ENCODE peak calls at places on chromosomes 1 and 21, in four cellular contexts. One of them, this sample, is unnamed.

GRCh38 chr1:216757110-216757509 is 33.9 kb upstream of the ESRRG start:
- DNase-seq in type B pancreatic cell: no peak
- DNase-seq in CD4-positive, alpha-beta T cell: no peak
- DNase-seq in heart left ventricle: no peak
- DNase-seq in this sample: no peak

GRCh38 chr1:225897595-225898514 is 8.9 kb upstream of the LEFTY1 start:
- DNase-seq in type B pancreatic cell: no peak
- DNase-seq in CD4-positive, alpha-beta T cell: peak; percentile 55
- DNase-seq in heart left ventricle: no peak
- DNase-seq in this sample: no peak

GRCh38 chr1:211633523-211633843 is 41.9 kb downstream of the NEK2 start:
- DNase-seq in type B pancreatic cell: no peak
- DNase-seq in CD4-positive, alpha-beta T cell: no peak
- DNase-seq in heart left ventricle: no peak
- DNase-seq in this sample: no peak

GRCh38 chr1:34985063-34985770 is at the start of gene TMEM35B:
- DNase-seq in type B pancreatic cell: peak; percentile 77
- DNase-seq in CD4-positive, alpha-beta T cell: peak; percentile 83
- DNase-seq in heart left ventricle: peak; percentile 90
- DNase-seq in this sample: peak; percentile 63

GRCh38 chr21:17819878-17820232 is 699 bp upstream of the C21orf91 start:
- DNase-seq in type B pancreatic cell: no peak
- DNase-seq in CD4-positive, alpha-beta T cell: no peak
- DNase-seq in heart left ventricle: no peak
- DNase-seq in this sample: no peak

GRCh38 chr1:39576016-39576657 is 453 bp downstream of the PABPC4 start:
- DNase-seq in type B pancreatic cell: no peak
- DNase-seq in CD4-positive, alpha-beta T cell: peak; percentile 49
- DNase-seq in heart left ventricle: peak; percentile 66
- DNase-seq in this sample: peak; percentile 58

GRCh38 chr1:160206421-160207117 is 1.4 kb downstream of the PEA15 start:
- DNase-seq in type B pancreatic cell: no peak
- DNase-seq in CD4-positive, alpha-beta T cell: no peak
- DNase-seq in heart left ventricle: no peak
- DNase-seq in this sample: no peak

GRCh38 chr1:192066202-192066601 is 92.1 kb upstream of the RGS18 start:
- DNase-seq in type B pancreatic cell: no peak
- DNase-seq in CD4-positive, alpha-beta T cell: no peak
- DNase-seq in heart left ventricle: no peak
- DNase-seq in this sample: no peak

GRCh38 chr1:184242507-184242943 is 144.3 kb upstream of the C1orf21 start:
- DNase-seq in type B pancreatic cell: no peak
- DNase-seq in CD4-positive, alpha-beta T cell: no peak
- DNase-seq in heart left ventricle: no peak
- DNase-seq in this sample: no peak

DNA sequence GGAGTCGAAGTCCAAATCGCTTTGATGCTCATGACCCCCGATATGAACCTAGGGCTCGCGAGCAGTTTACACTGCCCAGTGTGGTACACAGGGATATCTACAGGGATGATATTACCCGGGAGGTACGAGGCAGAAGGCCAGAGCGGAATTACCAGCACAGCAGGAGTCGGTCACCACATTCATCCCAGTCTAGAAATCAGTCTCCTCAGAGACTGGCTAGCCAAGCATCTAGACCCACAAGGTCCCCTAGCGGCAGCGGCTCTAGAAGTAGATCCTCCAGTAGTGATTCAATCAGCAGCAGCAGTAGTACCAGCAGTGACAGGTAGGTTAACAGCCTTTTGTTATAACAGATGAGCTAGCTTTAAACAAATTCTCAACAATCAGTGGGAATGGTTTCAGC is 28.9 kb downstream of the SPEN start:
- DNase-seq in type B pancreatic cell: no peak
- DNase-seq in CD4-positive, alpha-beta T cell: no peak
- DNase-seq in heart left ventricle: no peak
- DNase-seq in this sample: no peak
- TF ChIP-seq CTCF in type B pancreatic cell: peak; percentile 57
- TF ChIP-seq CTCF in CD4-positive, alpha-beta T cell: no peak
- TF ChIP-seq CTCF in heart left ventricle: no peak
- TF ChIP-seq CTCF in this sample: peak; percentile 21

GRCh38 chr1:83318361-83318760 is 680.6 kb downstream of the TTLL7 start:
- DNase-seq in type B pancreatic cell: no peak
- DNase-seq in CD4-positive, alpha-beta T cell: no peak
- DNase-seq in heart left ventricle: no peak
- DNase-seq in this sample: no peak
- TF ChIP-seq CTCF in type B pancreatic cell: no peak
- TF ChIP-seq CTCF in CD4-positive, alpha-beta T cell: no peak
- TF ChIP-seq CTCF in heart left ventricle: no peak
- TF ChIP-seq CTCF in this sample: no peak

GRCh38 chr1:202135221-202135721 is 9.3 kb downstream of the ARL8A start:
- DNase-seq in type B pancreatic cell: no peak
- DNase-seq in CD4-positive, alpha-beta T cell: peak; percentile 57
- DNase-seq in heart left ventricle: no peak
- DNase-seq in this sample: peak; percentile 69

GRCh38 chr1:202133989-202134388 is 10.5 kb downstream of the ARL8A start:
- DNase-seq in type B pancreatic cell: no peak
- DNase-seq in CD4-positive, alpha-beta T cell: no peak
- DNase-seq in heart left ventricle: no peak
- DNase-seq in this sample: no peak

GRCh38 chr1:202133521-202133920 is 10.8 kb downstream of the GPR37L1 start:
- DNase-seq in type B pancreatic cell: no peak
- DNase-seq in CD4-positive, alpha-beta T cell: no peak
- DNase-seq in heart left ventricle: no peak
- DNase-seq in this sample: no peak

GRCh38 chr1:202133016-202133415 is 10.3 kb downstream of the GPR37L1 start:
- DNase-seq in type B pancreatic cell: no peak
- DNase-seq in CD4-positive, alpha-beta T cell: no peak
- DNase-seq in heart left ventricle: no peak
- DNase-seq in this sample: no peak

DNA sequence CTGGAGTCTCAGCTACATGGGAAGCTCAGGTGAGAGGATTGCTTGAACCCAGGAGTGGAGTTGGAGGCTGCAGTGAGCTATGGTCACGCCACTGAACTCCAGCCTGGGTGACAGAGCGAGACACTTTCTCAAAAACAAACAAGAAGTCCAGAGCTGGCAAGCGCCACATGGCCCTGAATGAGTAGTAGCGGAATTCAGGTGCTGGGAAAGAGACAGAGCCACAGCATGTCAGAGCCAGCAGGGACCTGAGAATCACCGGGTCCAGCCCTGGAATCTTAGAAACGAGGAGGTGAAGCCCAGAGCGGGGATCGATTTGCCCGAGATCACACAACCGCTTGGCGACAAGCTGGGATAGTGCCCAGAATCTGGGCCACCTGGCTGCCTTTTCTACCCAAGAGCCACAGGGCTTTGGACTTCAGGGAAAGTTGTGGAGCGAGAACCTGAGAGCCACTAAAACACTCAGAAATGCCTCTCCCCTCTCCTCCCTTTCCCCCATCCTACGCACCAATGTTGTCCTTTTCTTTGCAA is 9.8 kb downstream of the ARL8A start:
- DNase-seq in type B pancreatic cell: no peak
- DNase-seq in CD4-positive, alpha-beta T cell: no peak
- DNase-seq in heart left ventricle: no peak
- DNase-seq in this sample: no peak
- TF ChIP-seq CTCF in type B pancreatic cell: no peak
- TF ChIP-seq CTCF in CD4-positive, alpha-beta T cell: no peak
- TF ChIP-seq CTCF in heart left ventricle: no peak
- TF ChIP-seq CTCF in this sample: no peak

GRCh38 chr1:111571239-111571638 is 48.4 kb upstream of the RAP1A start:
- DNase-seq in type B pancreatic cell: no peak
- DNase-seq in CD4-positive, alpha-beta T cell: no peak
- DNase-seq in heart left ventricle: no peak
- DNase-seq in this sample: no peak

GRCh38 chr1:111569913-111570312 is 49.7 kb upstream of the RAP1A start:
- DNase-seq in type B pancreatic cell: no peak
- DNase-seq in CD4-positive, alpha-beta T cell: no peak
- DNase-seq in heart left ventricle: no peak
- DNase-seq in this sample: no peak

GRCh38 chr1:111568160-111568559 is 51.4 kb upstream of the RAP1A start:
- DNase-seq in type B pancreatic cell: no peak
- DNase-seq in CD4-positive, alpha-beta T cell: no peak
- DNase-seq in heart left ventricle: no peak
- DNase-seq in this sample: no peak

GRCh38 chr1:111571987-111572386 is 47.6 kb upstream of the RAP1A start:
- DNase-seq in type B pancreatic cell: no peak
- DNase-seq in CD4-positive, alpha-beta T cell: no peak
- DNase-seq in heart left ventricle: no peak
- DNase-seq in this sample: no peak

GRCh38 chr1:111570781-111571181 is 48.8 kb upstream of the RAP1A start:
- DNase-seq in type B pancreatic cell: no peak
- DNase-seq in CD4-positive, alpha-beta T cell: peak; percentile 35
- DNase-seq in heart left ventricle: no peak
- DNase-seq in this sample: peak; percentile 4
- TF ChIP-seq CTCF in type B pancreatic cell: peak; percentile 61
- TF ChIP-seq CTCF in CD4-positive, alpha-beta T cell: peak; percentile 42
- TF ChIP-seq CTCF in heart left ventricle: peak; percentile 31
- TF ChIP-seq CTCF in this sample: peak; percentile 15

GRCh38 chr1:228073870-228074545 is 8.5 kb upstream of the ARF1 start:
- DNase-seq in type B pancreatic cell: no peak
- DNase-seq in CD4-positive, alpha-beta T cell: no peak
- DNase-seq in heart left ventricle: no peak
- DNase-seq in this sample: peak; percentile 36
- TF ChIP-seq CTCF in type B pancreatic cell: no peak
- TF ChIP-seq CTCF in CD4-positive, alpha-beta T cell: no peak
- TF ChIP-seq CTCF in heart left ventricle: peak; percentile 28
- TF ChIP-seq CTCF in this sample: no peak

GRCh38 chr21:46402421-46402820 is 56.3 kb upstream of the DIP2A start:
- DNase-seq in type B pancreatic cell: no peak
- DNase-seq in CD4-positive, alpha-beta T cell: no peak
- DNase-seq in heart left ventricle: peak; percentile 23
- DNase-seq in this sample: no peak
- TF ChIP-seq CTCF in type B pancreatic cell: no peak
- TF ChIP-seq CTCF in CD4-positive, alpha-beta T cell: no peak
- TF ChIP-seq CTCF in heart left ventricle: no peak
- TF ChIP-seq CTCF in this sample: no peak